ENCODE peak calls at places on chromosome 17, in six cellular contexts. O is stomach; K is CD8-positive, alpha-beta T cell; H is RWPE2; I is pancreas; G is BE2C. E is an unnamed sample. For H3K4me1, the result is how much of the 10 kb centered on the place peaks cover.

GRCh38 chr17:82831041-82831817 is 8.6 kb downstream of the ZNF750 start:
- DNase-seq in O (no peak), K (no peak), I (no peak), H (no peak), G (no peak), E (peak)

GRCh38 chr17:12620200-12620720 is 45.4 kb upstream of the MYOCD start:
- DNase-seq in O (no peak), K (no peak), I (no peak), H (no peak), G (no peak), E (no peak)

GRCh38 chr17:3647769-3648540 is 11.4 kb downstream of the CTNS start:
- DNase-seq in K (no peak), O (peak), I (no peak), H (no peak), G (peak), E (peak)

GRCh38 chr17:63785556-63785955 is 11.6 kb downstream of the DDX42 start:
- DNase-seq in I (no peak), O (no peak), K (no peak), G (no peak), H (no peak), E (no peak)

GRCh38 chr17:5047446-5047845 is 12.2 kb upstream of the SLC52A1 start:
- DNase-seq in K (no peak), I (no peak), O (no peak), H (no peak), G (no peak), E (no peak)

GRCh38 chr17:82230627-82231311 is 1.9 kb downstream of the SLC16A3 start:
- DNase-seq in K (no peak), G (peak), H (no peak), I (no peak), O (peak), E (peak)

GRCh38 chr17:40121886-40122465 is at the start of gene MSL1:
- DNase-seq in I (peak), K (peak), H (peak), G (peak), O (peak), E (peak)

GRCh38 chr17:80414803-80415625 is at the start of gene ENDOV:
- DNase-seq in O (peak), I (peak), G (peak), K (peak), H (peak), E (peak)

GRCh38 chr17:7261377-7262191 is 694 bp downstream of the CLDN7 start:
- DNase-seq in I (peak), K (no peak), H (no peak), O (no peak), G (no peak), E (peak)

GRCh38 chr17:39738568-39738901 is 797 bp downstream of the GRB7 start:
- DNase-seq in O (peak), K (no peak), G (no peak), I (peak), H (no peak), E (no peak)

GRCh38 chr17:32341857-32342602 is at the start of gene C17orf75:
- DNase-seq in H (peak), O (peak), K (peak), G (peak), I (peak), E (peak)

GRCh38 chr17:63984651-63985386 is 12.1 kb upstream of the SCN4A start:
- DNase-seq in O (peak), G (no peak), K (no peak), I (no peak), H (no peak), E (no peak)

GRCh38 chr17:76131061-76131691 is 9.9 kb downstream of the FOXJ1 start:
- DNase-seq in I (no peak), H (no peak), G (no peak), K (no peak), O (no peak), E (no peak)

GRCh38 chr17:11705111-11705510 is 106.8 kb downstream of the DNAH9 start:
- DNase-seq in G (no peak), H (no peak), O (no peak), I (peak), K (no peak), E (no peak)

GRCh38 chr17:30244853-30245385 is 9.4 kb upstream of the SLC6A4 start:
- DNase-seq in I (no peak), H (no peak), O (no peak), K (no peak), G (no peak), E (no peak)

GRCh38 chr17:63387941-63388340 is 58.2 kb downstream of the CYB561 start:
- DNase-seq in K (no peak), G (no peak), O (no peak), I (no peak), H (no peak), E (no peak)

GRCh38 chr17:67824735-67825626 is at the start of gene BPTF:
- DNase-seq in K (peak), I (peak), O (peak), H (peak), G (peak), E (peak)

GRCh38 chr17:12789075-12789975 is at the start of gene ARHGAP44:
- DNase-seq in K (no peak), I (peak), O (peak), G (peak), H (peak), E (peak)

GRCh38 chr17:68491864-68492263 is 20.4 kb upstream of the PRKAR1A start:
- DNase-seq in I (peak), O (peak), G (no peak), H (no peak), K (no peak), E (no peak)

GRCh38 chr17:1511756-1512321 is 4.6 kb downstream of the INPP5K start:
- DNase-seq in I (no peak), O (peak), H (no peak), G (no peak), K (no peak), E (peak)

GRCh38 chr17:62692159-62692651 is 64.7 kb downstream of the MRC2 start:
- DNase-seq in I (no peak), H (no peak), G (no peak), K (no peak), O (no peak), E (no peak)

GRCh38 chr17:50191070-50192045 is 10.1 kb downstream of the COL1A1 start:
- DNase-seq in G (no peak), I (no peak), H (no peak), O (no peak), K (no peak), E (no peak)

GRCh38 chr17:20999044-20999573 is 43.7 kb downstream of the USP22 start:
- DNase-seq in I (no peak), G (no peak), K (no peak), H (no peak), O (no peak), E (peak)

GRCh38 chr17:75844530-75845057 is 390 bp upstream of the UNC13D start:
- DNase-seq in H (peak), I (peak), K (no peak), O (peak), G (no peak), E (peak)

GRCh38 chr17:82242977-82243647 is 14.3 kb downstream of the SLC16A3 start:
- DNase-seq in K (no peak), I (peak), H (peak), G (peak), O (peak), E (no peak)

GRCh38 chr17:28885951-28886350 is 11.6 kb downstream of the FLOT2 start:
- DNase-seq in O (no peak), K (no peak), I (no peak), H (no peak), G (no peak), E (no peak)

GRCh38 chr17:57085448-57086068 is 512 bp downstream of the AKAP1 start:
- DNase-seq in G (peak), I (peak), K (peak), O (peak), H (no peak), E (peak)
- TF ChIP-seq CTCF in G (no peak), I (no peak), K (peak), O (no peak), H (peak), E (no peak)

GRCh38 chr17:61158372-61158771 is 241.3 kb upstream of the TBX2 start:
- DNase-seq in I (no peak), K (no peak), G (no peak), H (no peak), O (no peak), E (no peak)
- H3K4me3 ChIP-seq in I (no peak), K (no peak), G (peak), H (no peak), O (no peak), E (no peak)

DNA sequence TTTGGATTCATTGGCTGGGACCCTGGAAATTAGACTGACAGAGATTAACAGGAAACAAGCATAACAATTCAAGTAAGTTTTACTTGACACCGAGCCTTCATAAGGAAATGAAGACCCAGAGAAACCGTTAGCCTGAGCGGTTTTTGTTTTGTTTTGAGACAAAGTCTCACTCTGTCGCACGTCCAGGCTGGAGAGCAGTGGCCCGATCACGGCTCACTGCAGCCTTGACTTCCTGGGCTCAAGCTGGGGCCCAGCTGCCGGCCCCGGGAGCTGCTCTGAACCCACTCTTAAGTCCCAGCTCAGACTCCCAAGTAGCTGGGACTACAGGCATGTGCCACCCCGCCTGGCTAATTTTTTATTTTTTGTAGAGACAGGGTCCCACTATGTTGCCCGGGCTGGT is 321.3 kb downstream of the SEC14L1 start:
- DNase-seq in K (no peak), O (no peak), I (no peak), G (no peak), H (no peak), E (peak)
- H3K4me1 ChIP-seq in K (half or more), O (half or more), I (under half), G (under half), H (under half), E (under half)

DNA sequence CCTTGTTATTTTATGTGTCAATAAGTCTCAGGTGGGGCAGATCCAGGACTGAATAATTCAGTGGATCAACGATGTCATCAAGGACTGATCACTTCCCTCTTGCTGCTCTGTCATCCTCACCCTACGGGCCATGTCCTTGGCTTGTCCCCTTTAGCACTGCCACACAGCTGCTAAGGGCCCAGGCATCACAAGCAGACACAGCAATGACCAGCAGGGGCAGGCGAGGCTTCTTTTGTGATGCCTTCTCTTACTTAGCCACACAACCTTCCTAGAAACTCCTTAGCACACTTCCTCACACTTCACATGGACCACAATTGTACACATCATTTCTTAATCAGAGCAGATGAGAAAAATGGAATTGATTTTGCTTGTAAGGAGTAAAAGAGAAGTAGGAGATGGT is 356.3 kb upstream of the SOX9 start:
- DNase-seq in G (peak), H (no peak), O (no peak), I (no peak), K (no peak), E (peak)
- TF ChIP-seq CTCF in G (peak), H (peak), O (no peak), I (no peak), K (no peak), E (no peak)

DNA sequence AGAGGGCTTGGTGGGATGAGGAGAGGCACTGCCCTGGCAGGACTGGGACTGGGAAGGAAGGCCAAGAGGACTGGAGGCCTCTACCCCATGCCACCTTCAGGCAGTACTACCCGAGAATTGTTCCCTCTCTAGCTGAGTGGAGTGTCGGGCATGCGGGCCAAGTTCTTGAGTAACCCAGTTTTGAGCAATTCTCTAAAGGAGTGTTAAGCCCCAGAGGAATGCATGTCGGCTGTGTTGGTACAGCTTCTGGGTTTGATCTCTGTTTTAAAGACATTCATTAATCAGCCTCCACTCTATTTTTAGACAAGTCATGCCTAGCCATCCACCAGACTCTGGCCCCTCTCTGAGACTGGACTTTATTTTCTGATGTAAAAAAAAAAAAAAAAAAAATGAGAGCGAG is 88.8 kb downstream of the AXIN2 start:
- DNase-seq in G (no peak), K (no peak), I (no peak), O (no peak), H (no peak), E (no peak)
- H3K4me3 ChIP-seq in G (no peak), K (no peak), I (no peak), O (no peak), H (no peak), E (no peak)